ENCODE peak calls at places on chromosomes 1 and 21, in four cellular contexts. F is GM23248, D is kidney, V is ovary. L is an unnamed sample.

GRCh38 chr1:49297783-49298182 is 521.1 kb upstream of the BEND5 start:
- DNase-seq in D (peak; percentile 35), F (no peak), V (no peak), L (no peak)

GRCh38 chr1:176601358-176601757 is 138.4 kb downstream of the PAPPA2 start:
- DNase-seq in D (no peak), V (no peak), F (peak; percentile 30), L (no peak)

GRCh38 chr1:172914517-172915144 is 136.1 kb downstream of the TNFSF18 start:
- DNase-seq in F (peak; percentile 72), V (no peak), D (no peak), L (no peak)

GRCh38 chr1:1556505-1556904 is 16.1 kb upstream of the TMEM240 start:
- DNase-seq in F (no peak), V (no peak), D (no peak), L (no peak)

GRCh38 chr1:52602328-52603300 is at the start of gene GPX7:
- DNase-seq in D (peak; percentile 79), V (peak; percentile 53), F (peak; percentile 68), L (peak; percentile 66)

GRCh38 chr21:17848228-17848627 is 29.1 kb upstream of the C21orf91 start:
- DNase-seq in V (no peak), F (peak; percentile 95), D (no peak), L (no peak)

GRCh38 chr1:87684194-87684593 is 355.5 kb downstream of the LMO4 start:
- DNase-seq in V (peak; percentile 25), D (peak; percentile 60), F (peak; percentile 46), L (no peak)

GRCh38 chr1:235278233-235278914 is 49.6 kb downstream of the ARID4B start:
- DNase-seq in F (no peak), D (no peak), V (no peak), L (no peak)

GRCh38 chr21:35400233-35400939 is 351.3 kb upstream of the RUNX1 start:
- DNase-seq in D (no peak), V (no peak), F (peak; percentile 66), L (peak; percentile 56)

GRCh38 chr21:35399002-35399401 is 349.9 kb upstream of the RUNX1 start:
- DNase-seq in D (no peak), F (peak; percentile 20), V (no peak), L (no peak)

GRCh38 chr21:35396655-35397054 is 347.6 kb upstream of the RUNX1 start:
- DNase-seq in F (no peak), D (no peak), V (no peak), L (no peak)

GRCh38 chr21:35399706-35400105 is 350.6 kb upstream of the RUNX1 start:
- DNase-seq in D (no peak), V (no peak), F (no peak), L (no peak)

GRCh38 chr21:35398366-35398982 is 349.4 kb upstream of the RUNX1 start:
- DNase-seq in F (peak; percentile 30), D (no peak), V (no peak), L (no peak)
- H3K27ac ChIP-seq in F (no peak overlapping the region), D (no peak overlapping the region), V (no peak overlapping the region), L (no peak overlapping the region)

GRCh38 chr1:246595146-246595545 is 28.9 kb downstream of the CNST start:
- DNase-seq in D (no peak), V (no peak), F (no peak), L (no peak)
- H3K4me3 ChIP-seq in D (no peak overlapping the region), V (no peak overlapping the region), F (no peak overlapping the region), L (no peak overlapping the region)

DNA sequence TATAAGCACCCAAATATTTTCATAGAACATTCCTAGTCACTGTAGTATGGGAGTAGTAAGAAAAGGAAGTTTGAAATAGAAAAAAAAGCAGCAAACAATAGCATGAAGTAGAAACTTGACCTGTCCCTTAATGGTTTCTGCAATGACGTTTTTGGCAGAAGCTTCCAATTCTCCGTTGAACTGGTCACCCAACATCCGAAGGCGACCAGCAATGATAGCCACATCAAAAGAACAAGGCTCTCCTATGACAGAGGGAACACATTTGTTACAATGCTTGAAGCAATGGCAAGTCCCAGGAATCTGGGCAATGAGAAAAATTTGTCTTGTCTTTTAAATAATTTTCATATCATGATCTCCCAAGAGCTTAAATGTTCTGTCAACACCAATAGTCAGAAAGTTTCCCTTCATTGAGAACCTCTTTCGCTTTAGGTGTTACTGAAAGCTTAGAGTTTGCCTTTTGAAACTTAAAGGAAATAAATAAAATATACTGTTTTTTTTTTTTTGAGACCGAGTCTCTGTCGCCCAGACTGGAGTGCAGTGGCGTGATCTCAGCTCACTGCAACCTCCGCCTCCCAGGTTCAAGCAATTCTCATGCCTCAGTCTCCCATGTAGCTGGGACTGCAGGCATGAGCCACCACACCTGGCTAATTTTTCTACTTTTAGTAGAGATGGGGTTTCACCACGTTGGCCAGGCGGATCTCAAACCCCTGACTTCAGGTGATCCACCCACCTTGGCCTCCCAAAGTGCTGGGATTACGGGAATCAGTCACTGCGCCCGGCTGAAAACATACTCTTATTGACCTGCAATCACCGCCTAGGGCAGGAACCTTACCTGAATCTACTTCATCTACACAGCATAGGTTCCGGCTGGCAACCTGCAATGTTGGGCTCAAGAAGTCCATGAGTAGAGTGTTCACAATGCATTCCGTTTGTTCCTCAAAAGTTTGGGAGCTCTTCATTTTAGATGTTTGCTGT is 677 bp downstream of the BCL2L15 start:
- DNase-seq in V (no peak), F (no peak), D (no peak), L (no peak)
- H3K27ac ChIP-seq in V (no peak overlapping the region), F (no peak overlapping the region), D (no peak overlapping the region), L (no peak overlapping the region)

GRCh38 chr1:89383185-89383584 is 19.3 kb downstream of the GBP6 start:
- DNase-seq in D (no peak), V (no peak), F (no peak), L (no peak)
- H3K4me3 ChIP-seq in D (no peak overlapping the region), V (no peak overlapping the region), F (no peak overlapping the region), L (no peak overlapping the region)

DNA sequence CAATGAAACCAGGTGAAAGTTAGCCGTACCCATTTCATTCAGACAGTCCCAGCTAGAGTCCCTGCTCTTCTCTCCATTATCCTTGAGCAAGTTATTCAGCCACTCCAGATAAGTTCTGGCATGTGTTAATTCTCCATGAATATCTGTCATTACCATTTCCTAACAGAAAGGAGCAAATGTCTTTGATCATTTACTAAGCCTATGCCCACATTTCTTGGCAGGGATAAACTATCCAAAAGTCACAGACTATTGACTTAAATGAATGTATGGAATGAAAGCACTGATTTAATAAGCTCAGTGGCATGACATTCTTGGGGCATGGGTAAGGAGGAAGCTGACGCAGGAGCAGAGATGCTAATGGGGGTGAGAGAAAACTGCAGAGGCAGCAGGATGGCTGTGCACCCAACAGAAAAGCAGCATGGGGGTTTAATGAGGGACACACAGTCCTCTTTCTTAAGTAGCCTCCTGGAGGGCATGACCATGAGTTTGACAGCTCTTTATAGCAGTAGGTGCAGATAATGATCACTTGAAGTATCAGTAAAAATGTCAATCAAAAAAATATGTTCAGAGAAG is 17.6 kb upstream of the DHCR24 start:
- DNase-seq in D (no peak), F (peak; percentile 90), V (no peak), L (no peak)
- H3K27ac ChIP-seq in D (peak overlapping the region; percentile 11), F (peak overlapping the region; percentile 70), V (no peak overlapping the region), L (no peak overlapping the region)

GRCh38 chr1:200372885-200373181 is 37.0 kb downstream of the ZNF281 start:
- DNase-seq in F (no peak), D (no peak), V (no peak), L (no peak)
- H3K4me3 ChIP-seq in F (peak overlapping the region; percentile 2), D (no peak overlapping the region), V (no peak overlapping the region), L (no peak overlapping the region)

GRCh38 chr1:228927947-228928898 is 192.9 kb downstream of the RHOU start:
- DNase-seq in D (no peak), V (no peak), F (no peak), L (no peak)
- H3K27ac ChIP-seq in D (no peak overlapping the region), V (no peak overlapping the region), F (no peak overlapping the region), L (no peak overlapping the region)

GRCh38 chr21:16116798-16117197 is 387.0 kb downstream of the USP25 start:
- DNase-seq in V (no peak), F (peak; percentile 65), D (no peak), L (no peak)

GRCh38 chr21:16115461-16115860 is 385.7 kb downstream of the USP25 start:
- DNase-seq in F (no peak), D (no peak), V (no peak), L (no peak)

GRCh38 chr21:16116067-16116466 is 386.3 kb downstream of the USP25 start:
- DNase-seq in D (no peak), V (no peak), F (peak; percentile 10), L (no peak)

GRCh38 chr21:16117331-16117730 is 387.5 kb downstream of the USP25 start:
- DNase-seq in F (peak; percentile 56), D (no peak), V (no peak), L (no peak)

DNA sequence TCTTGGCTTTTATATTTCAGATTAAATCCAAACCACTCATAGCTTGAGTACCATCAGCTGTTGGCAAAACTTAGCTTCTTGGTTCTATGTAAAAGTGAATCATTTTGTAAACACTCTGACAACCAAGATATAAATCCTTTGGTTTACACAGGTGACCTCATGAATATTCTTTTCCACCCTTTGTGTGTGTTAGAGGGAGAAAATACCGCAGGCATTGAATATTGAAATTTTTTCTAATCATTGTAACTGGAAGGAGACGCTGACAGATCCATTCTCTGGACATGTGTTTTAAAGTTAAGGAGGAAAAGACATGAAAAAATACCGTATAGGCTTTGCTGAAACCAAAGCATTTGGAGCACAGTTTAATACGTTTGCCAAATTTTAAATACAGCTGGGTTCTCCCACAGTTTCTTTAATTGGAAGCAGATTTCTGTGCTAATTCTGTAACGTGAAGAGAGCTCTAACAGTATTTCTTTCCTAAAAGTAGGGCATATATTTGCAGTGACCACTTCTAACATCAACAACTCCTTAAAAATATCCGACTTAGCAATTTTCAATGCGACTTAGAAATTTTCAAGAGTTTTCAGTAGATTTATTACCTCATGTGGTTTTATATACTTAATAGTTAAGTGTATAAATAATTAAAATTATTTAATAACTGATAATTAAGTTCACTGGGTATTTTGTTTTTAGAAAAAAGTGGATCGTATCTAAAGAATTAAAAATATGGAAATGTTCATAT is 388.2 kb downstream of the USP25 start:
- DNase-seq in F (peak; percentile 89), D (no peak), V (no peak), L (no peak)
- H3K4me3 ChIP-seq in F (peak overlapping the region; percentile 62), D (no peak overlapping the region), V (peak overlapping the region; percentile 13), L (no peak overlapping the region)